ENCODE peak calls at places on chromosomes 6 and 20, in nine cellular contexts. P is prostate gland; M is cardiac muscle cell; C is neural progenitor cell; H is endodermal cell; A is CD4-positive, CD25-positive, alpha-beta regulatory T cell; D is psoas muscle; I is tibial artery; Y is lung. F is an unnamed sample. For H3K36me3, the result is how much of the 10 kb centered on the place peaks cover.

GRCh38 chr6:136566007-136566487 is 15.8 kb upstream of the MAP7 start:
- DNase-seq in P (peak), M (no peak), C (no peak), H (no peak), A (no peak), D (no peak), I (no peak), Y (no peak), F (peak)

GRCh38 chr6:34381086-34381485 is 11.4 kb downstream of the NUDT3 start:
- DNase-seq in P (no peak), M (peak), C (no peak), H (no peak), A (no peak), D (no peak), I (no peak), Y (no peak), F (no peak)

GRCh38 chr6:2816158-2816557 is 25.5 kb downstream of the SERPINB1 start:
- DNase-seq in P (no peak), M (no peak), C (no peak), H (no peak), A (no peak), D (no peak), I (no peak), Y (no peak), F (no peak)

GRCh38 chr20:59149678-59150504 is 13.7 kb upstream of the ZNF831 start:
- DNase-seq in P (no peak), M (no peak), C (no peak), H (no peak), A (peak), D (peak), I (no peak), Y (no peak), F (peak)

GRCh38 chr20:41446471-41446870 is 79.9 kb upstream of the EMILIN3 start:
- DNase-seq in P (no peak), M (no peak), C (no peak), H (no peak), A (no peak), D (no peak), I (no peak), Y (no peak), F (no peak)

GRCh38 chr6:41734666-41735426 is 562 bp downstream of the TFEB start:
- DNase-seq in P (peak), M (peak), C (peak), H (peak), A (peak), D (peak), I (peak), Y (peak), F (peak)

GRCh38 chr6:293185-294174 is 1.2 kb downstream of the DUSP22 start:
- DNase-seq in P (no peak), M (no peak), C (peak), H (peak), A (no peak), D (peak), I (peak), Y (peak), F (peak)

GRCh38 chr6:43301081-43301870 is 3.2 kb downstream of the SLC22A7 start:
- DNase-seq in P (no peak), M (no peak), C (no peak), H (no peak), A (no peak), D (no peak), I (no peak), Y (no peak), F (no peak)

GRCh38 chr6:150537481-150537880 is 62.2 kb upstream of the PLEKHG1 start:
- DNase-seq in P (no peak), M (no peak), C (no peak), H (no peak), A (no peak), D (no peak), I (no peak), Y (no peak), F (no peak)

DNA sequence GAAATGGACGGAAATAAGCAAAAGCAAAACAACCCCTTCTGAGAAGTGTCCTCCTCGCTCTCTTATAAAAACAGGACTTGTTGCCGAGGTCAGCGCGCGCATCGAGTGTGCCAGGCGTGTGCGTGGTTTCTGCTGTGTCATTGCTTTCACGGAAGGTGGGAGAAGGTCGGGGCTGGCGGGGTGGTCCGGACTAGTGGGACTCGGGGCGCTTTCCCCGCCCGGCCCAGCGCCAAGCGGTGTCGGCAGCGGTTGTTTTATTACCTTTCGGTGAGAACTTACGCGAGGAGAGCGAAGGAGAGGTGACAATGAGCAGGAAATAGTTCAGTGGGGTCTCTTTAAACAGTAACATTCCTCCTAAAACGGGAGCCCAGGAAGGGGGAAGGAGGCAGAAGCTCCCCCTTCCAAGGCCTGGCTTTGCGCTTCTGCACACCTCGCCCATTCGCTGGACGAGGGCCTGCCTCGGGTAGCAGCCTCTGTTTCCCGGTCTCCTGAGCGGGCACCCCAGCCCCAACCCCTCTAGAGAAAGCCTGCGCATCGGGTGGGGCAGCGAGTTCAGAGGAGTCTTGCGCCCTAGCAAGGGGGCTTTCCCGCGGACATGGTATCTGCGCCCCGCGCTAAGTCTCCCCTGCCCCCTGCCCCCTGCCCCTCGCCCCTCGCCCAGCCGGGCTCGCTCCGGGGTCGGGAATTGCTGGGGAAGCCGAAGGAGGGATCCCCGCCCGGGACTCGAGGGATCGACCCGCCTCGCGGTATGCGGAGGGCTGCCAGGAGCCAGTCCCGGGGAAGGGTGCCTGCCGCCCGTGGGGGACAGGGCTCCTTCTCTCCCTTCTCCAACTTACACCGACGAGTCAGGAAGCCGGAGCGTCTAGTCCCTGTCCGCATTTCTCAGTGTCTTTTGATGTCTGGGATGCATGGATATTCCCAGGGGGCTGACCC is 1.2 kb upstream of the TBXT start:
- DNase-seq in P (no peak), M (no peak), C (peak), H (peak), A (no peak), D (no peak), I (no peak), Y (no peak), F (no peak)
- H3K4me3 ChIP-seq in P (peak), M (peak), C (peak), H (peak), A (no peak), D (peak), I (no peak), Y (no peak), F (peak)

GRCh38 chr6:17417817-17418216 is 24.4 kb downstream of the CAP2 start:
- DNase-seq in P (no peak), M (peak), C (peak), H (peak), A (no peak), D (no peak), I (no peak), Y (no peak), F (no peak)
- H3K27ac ChIP-seq in P (no peak), M (peak), C (no peak), H (peak), A (no peak), D (peak), I (peak), Y (peak), F (peak)

GRCh38 chr6:52507557-52508260 is 69.2 kb downstream of the TRAM2 start:
- DNase-seq in P (no peak), M (peak), C (no peak), H (no peak), A (no peak), D (no peak), I (no peak), Y (no peak), F (no peak)

GRCh38 chr6:52508261-52508739 is 68.6 kb downstream of the TRAM2 start:
- DNase-seq in P (no peak), M (no peak), C (no peak), H (no peak), A (no peak), D (no peak), I (no peak), Y (no peak), F (no peak)

GRCh38 chr6:52504778-52505127 is 72.1 kb downstream of the TRAM2 start:
- DNase-seq in P (no peak), M (no peak), C (no peak), H (no peak), A (no peak), D (no peak), I (no peak), Y (no peak), F (no peak)

GRCh38 chr6:52505726-52506501 is 70.9 kb downstream of the TRAM2 start:
- DNase-seq in P (no peak), M (no peak), C (no peak), H (peak), A (no peak), D (no peak), I (no peak), Y (no peak), F (no peak)

DNA sequence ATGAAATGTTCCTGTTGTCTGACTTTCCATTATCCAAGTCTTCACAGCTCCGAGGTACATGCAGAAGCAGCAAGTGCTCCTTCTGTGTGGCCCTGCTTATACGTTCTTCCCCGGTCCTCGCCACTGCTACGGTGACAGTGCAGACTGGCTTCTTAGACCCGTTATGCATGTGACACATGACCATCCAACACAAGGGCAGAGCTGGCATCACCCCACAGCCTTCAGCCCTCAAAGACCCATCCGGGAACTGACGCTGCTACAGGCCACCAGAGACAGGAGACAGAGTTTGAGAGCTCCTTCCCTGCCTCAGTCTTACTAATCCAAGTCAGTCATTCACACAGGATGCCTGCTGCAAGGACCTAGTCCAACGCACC is 70.4 kb downstream of the TRAM2 start:
- DNase-seq in P (no peak), M (no peak), C (no peak), H (no peak), A (no peak), D (no peak), I (no peak), Y (no peak), F (no peak)
- H3K36me3 ChIP-seq in P (under half), M (under half), C (under half), H (under half), A (under half), D (under half), I (half or more), Y (under half), F (under half)

GRCh38 chr6:36340671-36341454 is 4.2 kb upstream of the BNIP5 start:
- DNase-seq in P (peak), M (peak), C (peak), H (peak), A (peak), D (peak), I (peak), Y (peak), F (peak)

GRCh38 chr6:36339156-36339555 is 2.5 kb upstream of the BNIP5 start:
- DNase-seq in P (no peak), M (no peak), C (no peak), H (peak), A (no peak), D (no peak), I (peak), Y (no peak), F (no peak)

GRCh38 chr6:36337814-36338213 is 1.1 kb upstream of the BNIP5 start:
- DNase-seq in P (no peak), M (no peak), C (no peak), H (peak), A (no peak), D (no peak), I (peak), Y (no peak), F (no peak)

GRCh38 chr6:36343109-36343508 is 6.4 kb upstream of the BNIP5 start:
- DNase-seq in P (peak), M (no peak), C (no peak), H (peak), A (no peak), D (no peak), I (no peak), Y (no peak), F (no peak)

GRCh38 chr6:36340341-36340670 is 3.6 kb upstream of the BNIP5 start:
- DNase-seq in P (no peak), M (no peak), C (no peak), H (no peak), A (no peak), D (no peak), I (peak), Y (no peak), F (no peak)
- H3K4me3 ChIP-seq in P (no peak), M (no peak), C (no peak), H (peak), A (no peak), D (no peak), I (no peak), Y (no peak), F (no peak)

GRCh38 chr6:31122803-31123706 is 2.8 kb upstream of the CDSN start:
- DNase-seq in P (peak), M (peak), C (no peak), H (no peak), A (no peak), D (peak), I (peak), Y (peak), F (peak)
- H3K27ac ChIP-seq in P (peak), M (no peak), C (no peak), H (no peak), A (no peak), D (peak), I (peak), Y (peak), F (peak)

GRCh38 chr20:31915491-31916280 is 36.2 kb downstream of the PDRG1 start:
- DNase-seq in P (no peak), M (no peak), C (no peak), H (peak), A (no peak), D (no peak), I (no peak), Y (no peak), F (no peak)
- H3K36me3 ChIP-seq in P (under half), M (under half), C (under half), H (under half), A (under half), D (under half), I (under half), Y (under half), F (under half)

F was measured in heart right ventricle.